ENCODE peak calls at places on chromosomes 6 and 20, in nine cellular contexts. A is MM.1S, R is fibroblast of villous mesenchyme, N is activated B cell treated with CpG ODN at 0.5 μM for 24 hours, H is breast epithelium, F is heart right ventricle, Z is AG04450, B is testis, V is MCF 10A. Y is an unnamed sample.

GRCh38 chr20:6632187-6632586 is 135.3 kb upstream of the BMP2 start:
- DNase-seq in A (peak; percentile 71), R (peak; percentile 48), N (no peak), H (no peak), F (peak; percentile 17), Z (no peak), B (peak; percentile 17), V (peak; percentile 20), Y (no peak)

GRCh38 chr20:26163890-26164289 is 467.2 kb upstream of the ZNF337 start:
- DNase-seq in A (no peak), R (peak; percentile 27), N (no peak), H (no peak), F (no peak), Z (peak; percentile 26), B (no peak), V (peak; percentile 36), Y (no peak)

GRCh38 chr6:44668976-44669934 is 281.7 kb downstream of the CDC5L start:
- DNase-seq in A (no peak), R (no peak), N (no peak), H (no peak), F (no peak), Z (no peak), B (no peak), V (no peak), Y (no peak)

GRCh38 chr20:54431545-54431944 is 43.8 kb upstream of the DOK5 start:
- DNase-seq in A (no peak), R (no peak), N (no peak), H (no peak), F (no peak), Z (no peak), B (no peak), V (no peak), Y (no peak)

GRCh38 chr20:62274332-62275262 is 28.2 kb upstream of the ADRM1 start:
- DNase-seq in A (no peak), R (no peak), N (no peak), H (no peak), F (no peak), Z (no peak), B (peak; percentile 86), V (no peak), Y (no peak)

GRCh38 chr6:27312146-27312949 is at the start of gene POM121L2:
- DNase-seq in A (peak; percentile 70), R (peak; percentile 24), N (peak; percentile 53), H (peak; percentile 72), F (peak; percentile 13), Z (no peak), B (peak; percentile 77), V (peak; percentile 84), Y (peak; percentile 92)

GRCh38 chr6:157218371-157219198 is 104.7 kb downstream of the TMEM242 start:
- DNase-seq in A (no peak), R (no peak), N (no peak), H (no peak), F (peak; percentile 9), Z (no peak), B (no peak), V (no peak), Y (no peak)

GRCh38 chr20:63067721-63068560 is 61.2 kb upstream of the BHLHE23 start:
- DNase-seq in A (no peak), R (no peak), N (no peak), H (no peak), F (peak; percentile 3), Z (no peak), B (no peak), V (no peak), Y (no peak)

GRCh38 chr6:39821739-39822532 is 29.8 kb downstream of the DAAM2 start:
- DNase-seq in A (no peak), R (no peak), N (no peak), H (no peak), F (peak; percentile 59), Z (no peak), B (peak; percentile 86), V (no peak), Y (peak; percentile 17)

GRCh38 chr20:24651171-24651972 is 181.9 kb downstream of the SYNDIG1 start:
- DNase-seq in A (no peak), R (peak; percentile 91), N (no peak), H (no peak), F (no peak), Z (peak; percentile 77), B (no peak), V (peak; percentile 38), Y (no peak)

GRCh38 chr6:8335371-8335770 is 100.0 kb downstream of the SLC35B3 start:
- DNase-seq in A (no peak), R (no peak), N (no peak), H (no peak), F (no peak), Z (no peak), B (no peak), V (no peak), Y (no peak)

GRCh38 chr20:57826731-57827287 is 117.0 kb upstream of the PMEPA1 start:
- DNase-seq in A (no peak), R (no peak), N (no peak), H (no peak), F (no peak), Z (no peak), B (no peak), V (no peak), Y (no peak)

GRCh38 chr6:24640166-24640565 is 5.8 kb downstream of the KIAA0319 start:
- DNase-seq in A (no peak), R (no peak), N (no peak), H (no peak), F (no peak), Z (no peak), B (no peak), V (no peak), Y (no peak)

DNA sequence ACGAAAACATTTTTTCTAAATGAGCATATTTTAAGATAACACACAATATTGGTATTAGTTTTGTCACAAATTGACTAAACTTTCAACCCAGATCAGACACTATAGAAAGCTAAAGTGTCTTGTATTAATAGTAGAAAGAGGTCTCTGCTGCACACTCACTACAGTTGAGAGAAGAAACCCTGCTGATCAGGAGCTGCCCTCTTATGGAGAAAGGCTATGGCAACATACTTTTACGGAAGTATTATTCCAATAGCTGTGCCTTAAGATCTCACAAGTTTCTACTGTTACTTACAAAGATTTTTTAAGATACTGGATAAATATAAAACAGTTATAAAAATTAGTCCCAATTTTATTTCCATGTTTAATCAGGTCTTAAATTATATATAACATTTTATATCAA is 155.7 kb downstream of the RIMS1 start:
- DNase-seq in A (no peak), R (peak; percentile 1), N (no peak), H (no peak), F (no peak), Z (no peak), B (no peak), V (no peak), Y (no peak)
- TF ChIP-seq CTCF in A (no peak), R (peak; percentile 10), N (no peak), H (no peak), F (no peak), Z (peak; percentile 30), B (no peak), V (no peak), Y (no peak)

GRCh38 chr6:161372422-161372793 is 98.5 kb upstream of the AGPAT4 start:
- DNase-seq in A (no peak), R (no peak), N (no peak), H (no peak), F (no peak), Z (no peak), B (no peak), V (no peak), Y (no peak)

GRCh38 chr6:161376367-161376766 is 102.5 kb upstream of the AGPAT4 start:
- DNase-seq in A (no peak), R (no peak), N (no peak), H (no peak), F (no peak), Z (no peak), B (no peak), V (no peak), Y (no peak)

GRCh38 chr6:161377116-161377515 is 103.3 kb upstream of the AGPAT4 start:
- DNase-seq in A (no peak), R (no peak), N (no peak), H (no peak), F (no peak), Z (no peak), B (no peak), V (no peak), Y (no peak)

GRCh38 chr6:161373905-161374451 is 100.1 kb upstream of the AGPAT4 start:
- DNase-seq in A (peak; percentile 33), R (peak; percentile 56), N (peak; percentile 41), H (peak; percentile 46), F (peak; percentile 67), Z (no peak), B (peak; percentile 83), V (peak; percentile 66), Y (peak; percentile 89)

DNA sequence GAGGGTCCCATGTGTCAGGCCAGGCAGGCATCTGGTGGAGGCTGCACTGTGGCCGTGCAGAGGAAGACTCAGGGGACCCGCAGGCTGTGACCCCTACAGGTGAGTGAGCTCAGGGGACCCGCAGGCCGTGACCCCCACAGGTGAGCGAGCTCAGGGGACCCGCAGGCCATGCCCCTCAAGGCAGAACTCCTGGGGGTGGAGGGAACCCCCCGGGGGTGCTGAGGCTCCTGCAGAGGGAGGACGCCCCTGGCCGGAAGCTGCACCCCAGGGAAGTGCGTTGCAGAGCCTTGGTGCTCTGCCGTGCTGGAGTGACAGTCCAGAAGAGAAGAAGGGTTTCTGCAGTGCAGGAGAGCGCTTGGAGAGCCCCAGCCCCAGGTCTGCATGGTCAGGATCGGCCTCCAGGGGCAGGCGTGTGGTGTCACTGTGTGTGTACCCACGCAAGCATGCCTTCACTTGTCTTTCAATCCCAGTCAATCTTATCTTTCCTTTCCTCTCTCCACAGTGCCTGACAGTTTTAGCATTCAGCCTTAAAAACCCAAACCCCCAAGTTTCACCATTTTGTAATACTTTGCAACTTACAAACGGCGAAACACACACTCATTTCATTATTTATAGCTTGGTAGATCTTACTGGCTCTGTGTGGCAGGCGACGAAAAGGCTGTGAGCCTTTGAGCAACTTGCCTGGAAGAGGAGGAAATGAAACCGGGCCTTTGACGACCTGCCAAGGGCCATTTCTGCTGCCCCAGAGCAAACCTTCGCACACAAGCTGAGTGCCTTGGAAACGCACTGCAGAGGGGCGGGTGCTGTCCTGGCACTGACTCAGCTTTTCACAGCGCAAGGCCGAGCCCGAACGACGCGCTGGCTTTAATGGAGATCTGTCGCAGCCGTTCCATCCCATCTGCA is 101.4 kb upstream of the AGPAT4 start:
- DNase-seq in A (peak; percentile 73), R (peak; percentile 41), N (no peak), H (peak; percentile 34), F (peak; percentile 48), Z (no peak), B (peak; percentile 36), V (peak; percentile 50), Y (peak; percentile 67)
- TF ChIP-seq CTCF in A (peak; percentile 37), R (peak; percentile 11), N (no peak), H (no peak), F (no peak), Z (peak; percentile 49), B (no peak), V (peak; percentile 31), Y (peak; percentile 39)

GRCh38 chr6:26196846-26197683 is 109.8 kb downstream of the HFE start:
- DNase-seq in A (peak; percentile 91), R (peak; percentile 97), N (peak; percentile 63), H (peak; percentile 89), F (peak; percentile 51), Z (peak; percentile 86), B (peak; percentile 92), V (peak; percentile 94), Y (peak; percentile 86)
- TF ChIP-seq CTCF in A (peak; percentile 19), R (no peak), N (no peak), H (no peak), F (no peak), Z (no peak), B (no peak), V (no peak), Y (no peak)

DNA sequence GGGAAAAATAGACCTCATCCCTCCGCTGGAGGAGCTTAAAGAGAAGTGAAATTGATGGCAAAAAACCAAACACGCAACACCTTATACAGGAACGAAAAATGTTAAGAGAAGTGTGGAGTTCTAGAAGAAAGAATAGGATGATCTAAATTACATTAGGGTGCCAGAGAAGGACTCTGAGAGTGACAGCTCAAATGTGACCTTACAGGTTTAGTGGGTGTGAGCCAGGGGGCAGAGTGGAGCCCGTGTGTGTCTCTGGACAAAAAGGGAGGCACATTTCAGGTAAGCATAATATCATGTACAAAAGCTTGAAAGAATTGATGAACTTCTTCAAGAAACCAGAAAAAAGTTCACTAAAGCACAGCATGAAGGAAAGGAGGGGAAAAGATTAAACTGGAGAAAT is 20.8 kb downstream of the HLA-DRA start:
- DNase-seq in A (no peak), R (no peak), N (no peak), H (no peak), F (no peak), Z (no peak), B (no peak), V (no peak), Y (peak; percentile 27)
- TF ChIP-seq CTCF in A (no peak), R (no peak), N (no peak), H (no peak), F (no peak), Z (no peak), B (no peak), V (no peak), Y (peak; percentile 31)